ENCODE peak calls at places on chromosome 1, in seven cellular contexts. One of them, this sample, is unnamed.

GRCh38 chr1:23980725-23981063 is 567 bp upstream of the SRSF10 start:
- DNase-seq in CD8-positive, alpha-beta T cell: peak; percentile 29
- DNase-seq in CD4-positive, alpha-beta T cell: peak; percentile 27
- DNase-seq in transverse colon: peak; percentile 21
- DNase-seq in upper lobe of right lung: no peak
- DNase-seq in IMR-90: peak; percentile 64
- DNase-seq in left lung: no peak
- DNase-seq in this sample: no peak

GRCh38 chr1:66044912-66045311 is 252.2 kb downstream of the PDE4B start:
- DNase-seq in CD4-positive, alpha-beta T cell: no peak
- DNase-seq in left lung: no peak
- DNase-seq in transverse colon: no peak
- DNase-seq in CD8-positive, alpha-beta T cell: no peak
- DNase-seq in upper lobe of right lung: no peak
- DNase-seq in IMR-90: no peak
- DNase-seq in this sample: no peak

GRCh38 chr1:164504699-164505098 is 54.3 kb upstream of the PBX1 start:
- DNase-seq in CD8-positive, alpha-beta T cell: no peak
- DNase-seq in upper lobe of right lung: no peak
- DNase-seq in CD4-positive, alpha-beta T cell: no peak
- DNase-seq in left lung: no peak
- DNase-seq in IMR-90: peak; percentile 2
- DNase-seq in transverse colon: no peak
- DNase-seq in this sample: no peak

GRCh38 chr1:184422490-184423233 is 35.8 kb downstream of the C1orf21 start:
- DNase-seq in left lung: no peak
- DNase-seq in CD4-positive, alpha-beta T cell: no peak
- DNase-seq in upper lobe of right lung: no peak
- DNase-seq in transverse colon: no peak
- DNase-seq in IMR-90: no peak
- DNase-seq in CD8-positive, alpha-beta T cell: no peak
- DNase-seq in this sample: no peak

GRCh38 chr1:74673351-74674111 is at the start of gene ERICH3:
- DNase-seq in left lung: no peak
- DNase-seq in upper lobe of right lung: no peak
- DNase-seq in IMR-90: no peak
- DNase-seq in transverse colon: no peak
- DNase-seq in CD4-positive, alpha-beta T cell: no peak
- DNase-seq in CD8-positive, alpha-beta T cell: no peak
- DNase-seq in this sample: no peak

GRCh38 chr1:30232288-30232899 is 491.0 kb downstream of the MATN1 start:
- DNase-seq in CD8-positive, alpha-beta T cell: no peak
- DNase-seq in left lung: no peak
- DNase-seq in CD4-positive, alpha-beta T cell: no peak
- DNase-seq in transverse colon: no peak
- DNase-seq in upper lobe of right lung: no peak
- DNase-seq in IMR-90: no peak
- DNase-seq in this sample: no peak

GRCh38 chr1:155410931-155411330 is 90.2 kb downstream of the RUSC1 start:
- DNase-seq in CD8-positive, alpha-beta T cell: no peak
- DNase-seq in CD4-positive, alpha-beta T cell: no peak
- DNase-seq in upper lobe of right lung: no peak
- DNase-seq in transverse colon: no peak
- DNase-seq in IMR-90: no peak
- DNase-seq in left lung: no peak
- DNase-seq in this sample: no peak

GRCh38 chr1:93615201-93616150 is 66.2 kb downstream of the BCAR3 start:
- DNase-seq in left lung: no peak
- DNase-seq in transverse colon: peak; percentile 28
- DNase-seq in CD4-positive, alpha-beta T cell: no peak
- DNase-seq in CD8-positive, alpha-beta T cell: no peak
- DNase-seq in upper lobe of right lung: no peak
- DNase-seq in IMR-90: peak; percentile 77
- DNase-seq in this sample: no peak

GRCh38 chr1:56180806-56181205 is 398.6 kb downstream of the PLPP3 start:
- DNase-seq in transverse colon: no peak
- DNase-seq in left lung: no peak
- DNase-seq in upper lobe of right lung: no peak
- DNase-seq in IMR-90: peak; percentile 31
- DNase-seq in CD4-positive, alpha-beta T cell: no peak
- DNase-seq in CD8-positive, alpha-beta T cell: no peak
- DNase-seq in this sample: no peak

GRCh38 chr1:210504286-210504685 is 175.6 kb downstream of the HHAT start:
- DNase-seq in transverse colon: no peak
- DNase-seq in IMR-90: no peak
- DNase-seq in CD4-positive, alpha-beta T cell: no peak
- DNase-seq in CD8-positive, alpha-beta T cell: no peak
- DNase-seq in upper lobe of right lung: no peak
- DNase-seq in left lung: no peak
- DNase-seq in this sample: no peak

GRCh38 chr1:199612976-199613774 is 414.3 kb upstream of the NR5A2 start:
- DNase-seq in CD8-positive, alpha-beta T cell: no peak
- DNase-seq in upper lobe of right lung: no peak
- DNase-seq in CD4-positive, alpha-beta T cell: no peak
- DNase-seq in left lung: no peak
- DNase-seq in IMR-90: peak; percentile 1
- DNase-seq in transverse colon: no peak
- DNase-seq in this sample: no peak

GRCh38 chr1:234114648-234115307 is 210.3 kb downstream of the SLC35F3 start:
- DNase-seq in transverse colon: peak; percentile 10
- DNase-seq in CD4-positive, alpha-beta T cell: peak; percentile 3
- DNase-seq in CD8-positive, alpha-beta T cell: no peak
- DNase-seq in IMR-90: peak; percentile 59
- DNase-seq in upper lobe of right lung: no peak
- DNase-seq in left lung: no peak
- DNase-seq in this sample: no peak

GRCh38 chr1:41739061-41739955 is 179.4 kb downstream of the HIVEP3 start:
- DNase-seq in CD8-positive, alpha-beta T cell: peak; percentile 70
- DNase-seq in CD4-positive, alpha-beta T cell: peak; percentile 47
- DNase-seq in IMR-90: peak; percentile 87
- DNase-seq in left lung: peak; percentile 94
- DNase-seq in upper lobe of right lung: peak; percentile 93
- DNase-seq in transverse colon: peak; percentile 72
- DNase-seq in this sample: peak; percentile 66

GRCh38 chr1:227767401-227768396 is 32.5 kb downstream of the SNAP47 start:
- DNase-seq in IMR-90: no peak
- DNase-seq in CD4-positive, alpha-beta T cell: no peak
- DNase-seq in left lung: no peak
- DNase-seq in CD8-positive, alpha-beta T cell: no peak
- DNase-seq in upper lobe of right lung: peak; percentile 31
- DNase-seq in transverse colon: no peak
- DNase-seq in this sample: no peak

GRCh38 chr1:217911908-217912307 is 280.8 kb downstream of the SPATA17 start:
- DNase-seq in IMR-90: no peak
- DNase-seq in upper lobe of right lung: no peak
- DNase-seq in CD8-positive, alpha-beta T cell: no peak
- DNase-seq in left lung: no peak
- DNase-seq in CD4-positive, alpha-beta T cell: no peak
- DNase-seq in transverse colon: no peak
- DNase-seq in this sample: no peak

GRCh38 chr1:92085727-92086126 is 5.6 kb downstream of the BTBD8 start:
- DNase-seq in IMR-90: no peak
- DNase-seq in left lung: no peak
- DNase-seq in upper lobe of right lung: no peak
- DNase-seq in transverse colon: no peak
- DNase-seq in CD8-positive, alpha-beta T cell: no peak
- DNase-seq in CD4-positive, alpha-beta T cell: no peak
- DNase-seq in this sample: no peak

DNA sequence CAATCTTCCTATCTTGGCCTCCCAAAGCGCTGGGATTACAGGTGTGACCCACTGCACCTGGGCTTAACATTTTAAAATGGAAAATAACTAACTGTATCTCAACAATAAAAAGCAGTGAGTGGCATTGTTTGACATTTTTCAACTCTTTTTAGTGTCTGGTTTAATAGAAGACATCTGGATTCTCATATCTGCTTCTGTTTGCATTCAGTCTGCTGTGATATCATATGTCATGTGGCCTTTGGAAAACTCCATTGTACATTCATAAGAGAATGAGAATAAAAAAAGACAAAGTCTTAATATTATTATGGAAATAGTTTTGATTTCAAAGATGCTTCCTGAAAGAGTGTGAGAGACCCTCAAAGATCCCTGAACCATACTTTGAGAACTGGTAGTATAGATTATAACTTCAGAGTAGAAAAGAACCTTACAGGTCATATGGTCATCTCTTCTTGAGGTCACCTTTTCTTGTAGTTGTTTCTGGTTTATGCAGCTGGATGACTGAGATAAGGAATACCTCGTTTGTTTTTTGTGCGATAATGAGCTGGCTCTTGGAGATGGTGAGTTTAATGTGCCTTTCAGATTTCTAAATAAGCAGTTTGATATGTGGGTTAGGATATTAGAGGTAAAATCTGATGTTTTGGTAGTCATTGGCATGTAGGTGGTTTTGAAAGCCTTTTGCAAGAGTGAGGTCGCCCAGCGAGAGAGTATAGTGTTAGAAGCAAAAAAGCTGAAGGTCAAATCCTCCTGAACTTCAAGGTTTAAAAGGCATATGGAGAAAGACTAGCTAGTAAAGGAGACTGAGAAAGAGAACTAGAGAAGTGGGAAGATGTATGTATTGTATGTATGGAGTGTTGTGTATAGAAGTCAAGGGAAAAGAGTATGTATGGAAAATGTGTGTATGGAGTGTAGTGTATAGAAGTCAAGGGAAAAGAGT is 17.2 kb downstream of the CEP350 start:
- DNase-seq in upper lobe of right lung: no peak
- DNase-seq in CD8-positive, alpha-beta T cell: no peak
- DNase-seq in IMR-90: peak; percentile 31
- DNase-seq in CD4-positive, alpha-beta T cell: no peak
- DNase-seq in left lung: no peak
- DNase-seq in transverse colon: no peak
- DNase-seq in this sample: no peak
- H3K27me3 ChIP-seq in upper lobe of right lung: no peaks in the 10 kb centered on the region
- H3K27me3 ChIP-seq in CD8-positive, alpha-beta T cell: no peaks in the 10 kb centered on the region
- H3K27me3 ChIP-seq in IMR-90: no peaks in the 10 kb centered on the region
- H3K27me3 ChIP-seq in CD4-positive, alpha-beta T cell: no peaks in the 10 kb centered on the region
- H3K27me3 ChIP-seq in left lung: no peaks in the 10 kb centered on the region
- H3K27me3 ChIP-seq in transverse colon: no peaks in the 10 kb centered on the region
- H3K27me3 ChIP-seq in this sample: no peaks in the 10 kb centered on the region

GRCh38 chr1:34792424-34792823 is 375 bp upstream of the GJA4 start:
- DNase-seq in left lung: no peak
- DNase-seq in upper lobe of right lung: no peak
- DNase-seq in CD8-positive, alpha-beta T cell: no peak
- DNase-seq in transverse colon: no peak
- DNase-seq in CD4-positive, alpha-beta T cell: no peak
- DNase-seq in IMR-90: no peak
- DNase-seq in this sample: no peak
- H3K27ac ChIP-seq in left lung: no peak overlapping the region
- H3K27ac ChIP-seq in upper lobe of right lung: no peak overlapping the region
- H3K27ac ChIP-seq in CD8-positive, alpha-beta T cell: no peak overlapping the region
- H3K27ac ChIP-seq in transverse colon: no peak overlapping the region
- H3K27ac ChIP-seq in CD4-positive, alpha-beta T cell: no peak overlapping the region
- H3K27ac ChIP-seq in IMR-90: no peak overlapping the region
- H3K27ac ChIP-seq in this sample: peak overlapping the region; percentile 79

GRCh38 chr1:36539526-36539925 is 56.8 kb upstream of the CSF3R start:
- DNase-seq in transverse colon: no peak
- DNase-seq in IMR-90: no peak
- DNase-seq in CD4-positive, alpha-beta T cell: no peak
- DNase-seq in left lung: no peak
- DNase-seq in CD8-positive, alpha-beta T cell: no peak
- DNase-seq in upper lobe of right lung: peak; percentile 26
- DNase-seq in this sample: no peak
- H3K27me3 ChIP-seq in transverse colon: peaks cover 11% of the 10 kb centered on the region
- H3K27me3 ChIP-seq in IMR-90: peaks cover 4% of the 10 kb centered on the region
- H3K27me3 ChIP-seq in CD4-positive, alpha-beta T cell: no peaks in the 10 kb centered on the region
- H3K27me3 ChIP-seq in left lung: no peaks in the 10 kb centered on the region
- H3K27me3 ChIP-seq in CD8-positive, alpha-beta T cell: no peaks in the 10 kb centered on the region
- H3K27me3 ChIP-seq in upper lobe of right lung: peaks cover 4% of the 10 kb centered on the region
- H3K27me3 ChIP-seq in this sample: no peaks in the 10 kb centered on the region

GRCh38 chr1:54249798-54250497 is 50.0 kb downstream of the MRPL37 start:
- DNase-seq in left lung: no peak
- DNase-seq in CD4-positive, alpha-beta T cell: no peak
- DNase-seq in CD8-positive, alpha-beta T cell: no peak
- DNase-seq in transverse colon: no peak
- DNase-seq in upper lobe of right lung: no peak
- DNase-seq in IMR-90: peak; percentile 54
- DNase-seq in this sample: peak; percentile 40
- H3K27ac ChIP-seq in left lung: no peak overlapping the region
- H3K27ac ChIP-seq in CD4-positive, alpha-beta T cell: no peak overlapping the region
- H3K27ac ChIP-seq in CD8-positive, alpha-beta T cell: no peak overlapping the region
- H3K27ac ChIP-seq in transverse colon: peak overlapping the region; percentile 36
- H3K27ac ChIP-seq in upper lobe of right lung: peak overlapping the region; percentile 17
- H3K27ac ChIP-seq in IMR-90: no peak overlapping the region
- H3K27ac ChIP-seq in this sample: peak overlapping the region; percentile 80

DNA sequence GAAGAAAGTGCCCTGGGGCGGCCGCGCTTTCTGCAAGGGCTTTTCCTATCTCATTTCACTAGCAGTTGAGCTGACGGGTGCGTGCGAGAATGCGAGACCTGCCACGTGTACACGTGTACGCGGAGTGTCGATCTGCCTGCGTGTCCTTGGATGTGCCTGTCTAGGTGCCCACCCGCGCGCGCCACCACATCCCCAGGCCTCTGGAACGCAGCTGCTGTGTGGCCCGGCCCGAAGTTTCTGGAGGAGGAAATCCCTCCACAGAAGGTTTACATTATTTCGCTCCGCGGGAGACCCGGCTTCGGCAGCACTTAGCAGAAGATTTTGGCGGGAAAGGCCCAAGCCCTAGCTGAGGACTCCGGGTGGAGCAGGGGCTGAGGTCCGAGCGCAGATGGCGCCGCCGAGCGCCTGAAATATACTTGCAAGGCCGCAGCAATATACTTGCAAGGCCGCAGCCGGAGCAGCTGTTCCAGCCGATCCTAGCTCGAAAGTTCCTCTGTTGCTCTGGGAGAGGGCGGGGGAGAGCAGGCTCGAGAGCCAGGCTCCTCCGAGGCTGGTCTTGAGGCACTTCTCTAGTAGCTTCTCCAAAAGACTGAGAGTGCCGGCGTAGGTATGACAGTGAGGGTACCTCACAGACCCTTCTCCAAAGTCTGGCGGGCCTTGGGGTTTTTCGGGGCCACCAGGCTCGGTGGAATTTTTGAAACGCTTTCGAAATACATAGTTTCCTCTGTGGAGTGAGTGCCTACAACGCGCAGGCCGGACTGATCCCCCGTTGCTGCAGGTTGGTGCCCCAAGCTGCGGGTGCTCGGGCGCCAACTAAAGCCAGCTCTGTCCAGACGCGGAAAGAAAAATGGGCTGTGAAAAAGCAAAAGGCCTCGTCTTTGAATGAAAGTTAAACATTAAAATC is 3.8 kb downstream of the TBX15 start:
- DNase-seq in IMR-90: peak; percentile 5
- DNase-seq in CD8-positive, alpha-beta T cell: no peak
- DNase-seq in transverse colon: no peak
- DNase-seq in left lung: no peak
- DNase-seq in CD4-positive, alpha-beta T cell: no peak
- DNase-seq in upper lobe of right lung: no peak
- DNase-seq in this sample: no peak
- H3K27me3 ChIP-seq in IMR-90: peaks cover 97% of the 10 kb centered on the region
- H3K27me3 ChIP-seq in CD8-positive, alpha-beta T cell: peaks cover 30% of the 10 kb centered on the region
- H3K27me3 ChIP-seq in transverse colon: peaks cover 100% of the 10 kb centered on the region
- H3K27me3 ChIP-seq in left lung: peaks cover 97% of the 10 kb centered on the region
- H3K27me3 ChIP-seq in CD4-positive, alpha-beta T cell: peaks cover 96% of the 10 kb centered on the region
- H3K27me3 ChIP-seq in upper lobe of right lung: peaks cover 98% of the 10 kb centered on the region
- H3K27me3 ChIP-seq in this sample: no peaks in the 10 kb centered on the region